ENCODE peak calls at places on chromosomes 6 and 20, in four cellular contexts. J is GM03348; O is activated CD4-positive, alpha-beta T cell treated with anti-CD3 and anti-CD28 coated beads for 4 hours; K is AG04449. E is an unnamed sample.

GRCh38 chr20:41138217-41138526 is 829 bp downstream of the PLCG1 start:
- DNase-seq in K (no peak), O (no peak), J (no peak), E (no peak)

GRCh38 chr20:19934792-19935491 is 82.2 kb upstream of the NAA20 start:
- DNase-seq in K (no peak), J (no peak), O (no peak), E (peak)

GRCh38 chr6:142872376-142872775 is 72.6 kb downstream of the HIVEP2 start:
- DNase-seq in K (no peak), O (no peak), J (no peak), E (no peak)

GRCh38 chr6:110875548-110876169 is 1.1 kb downstream of the AMD1 start:
- DNase-seq in J (peak), K (no peak), O (peak), E (peak)

GRCh38 chr6:112274774-112275173 is 20.4 kb upstream of the LAMA4 start:
- DNase-seq in K (no peak), J (no peak), O (no peak), E (no peak)

GRCh38 chr6:79713701-79714322 is 82.7 kb downstream of the SH3BGRL2 start:
- DNase-seq in O (peak), K (no peak), J (peak), E (peak)

GRCh38 chr20:55446301-55446700 is 559.0 kb downstream of the CBLN4 start:
- DNase-seq in J (no peak), O (no peak), K (no peak), E (no peak)

GRCh38 chr6:42334870-42335269 is 116.9 kb downstream of the TRERF1 start:
- DNase-seq in O (no peak), J (no peak), K (no peak), E (no peak)

GRCh38 chr6:52538921-52539354 is 37.9 kb downstream of the TRAM2 start:
- DNase-seq in K (no peak), O (no peak), J (peak), E (peak)

GRCh38 chr6:96621983-96622382 is 59.1 kb downstream of the FHL5 start:
- DNase-seq in K (no peak), O (no peak), J (no peak), E (no peak)

GRCh38 chr6:127483399-127484055 is 24.3 kb upstream of the KIAA0408 start:
- DNase-seq in O (no peak), J (no peak), K (no peak), E (peak)

GRCh38 chr6:7074870-7075269 is 32.9 kb upstream of the RREB1 start:
- DNase-seq in J (no peak), K (no peak), O (no peak), E (no peak)

GRCh38 chr6:36684447-36684812 is 5.9 kb downstream of the CDKN1A start:
- DNase-seq in O (no peak), K (no peak), J (no peak), E (no peak)

GRCh38 chr20:48619126-48620101 is 208.4 kb downstream of the PREX1 start:
- DNase-seq in J (no peak), O (no peak), K (no peak), E (peak)

GRCh38 chr6:26240157-26240980 is 124.6 kb upstream of the BTN3A2 start:
- DNase-seq in J (peak), K (no peak), O (peak), E (peak)

GRCh38 chr20:63937596-63937995 is 18.6 kb downstream of the UCKL1 start:
- DNase-seq in J (no peak), O (no peak), K (no peak), E (no peak)

GRCh38 chr6:3176562-3177355 is 19.4 kb upstream of the TUBB2A start:
- DNase-seq in K (peak), J (peak), O (peak), E (peak)

GRCh38 chr20:32018269-32019155 is 8.3 kb downstream of the CCM2L start:
- DNase-seq in K (no peak), J (no peak), O (peak), E (peak)